ENCODE peak calls at places on chromosome 5, in four cellular contexts. U is WTC11, T is gastrocnemius medialis, Q is neural crest cell. S is an unnamed sample.

GRCh38 chr5:95731571-95732554 is 727 bp downstream of the RHOBTB3 start:
- DNase-seq in U (peak), T (peak), Q (peak), S (peak)

GRCh38 chr5:103667068-103667467 is 104.5 kb upstream of the NUDT12 start:
- DNase-seq in U (no peak), T (no peak), Q (no peak), S (no peak)

GRCh38 chr5:61167382-61167781 is 5.1 kb upstream of the SMIM15 start:
- DNase-seq in U (no peak), T (no peak), Q (no peak), S (peak)

GRCh38 chr5:136080483-136081180 is 51.8 kb downstream of the TGFBI start:
- DNase-seq in U (peak), T (peak), Q (no peak), S (peak)

GRCh38 chr5:171207256-171207866 is 101.7 kb upstream of the TLX3 start:
- DNase-seq in U (no peak), T (no peak), Q (peak), S (no peak)

GRCh38 chr5:98769006-98769255 is 4.5 kb upstream of the RGMB start:
- DNase-seq in U (peak), T (peak), Q (peak), S (peak)

GRCh38 chr5:140567871-140568270 is 3.2 kb downstream of the SLC35A4 start:
- DNase-seq in U (no peak), T (no peak), Q (no peak), S (no peak)

GRCh38 chr5:174935854-174936474 is 211.6 kb downstream of the MSX2 start:
- DNase-seq in U (peak), T (peak), Q (peak), S (peak)

GRCh38 chr5:83472508-83473343 is 1.2 kb downstream of the VCAN start:
- DNase-seq in U (peak), T (peak), Q (peak), S (peak)

GRCh38 chr5:38151878-38152277 is 106.5 kb upstream of the EGFLAM start:
- DNase-seq in U (no peak), T (no peak), Q (no peak), S (no peak)

GRCh38 chr5:169142264-169142970 is 158.5 kb downstream of the SLIT3 start:
- DNase-seq in U (no peak), T (peak), Q (no peak), S (peak)
- TF ChIP-seq CTCF in U (no peak), T (no peak), Q (no peak), S (no peak)

GRCh38 chr5:56705217-56705616 is 110.1 kb upstream of the MAP3K1 start:
- DNase-seq in U (no peak), T (no peak), Q (no peak), S (no peak)
- TF ChIP-seq CTCF in U (no peak), T (no peak), Q (no peak), S (no peak)

GRCh38 chr5:173789031-173789920 is 98.9 kb upstream of the CPEB4 start:
- DNase-seq in U (no peak), T (no peak), Q (no peak), S (no peak)

GRCh38 chr5:173785866-173786265 is 102.3 kb upstream of the CPEB4 start:
- DNase-seq in U (no peak), T (no peak), Q (no peak), S (no peak)

GRCh38 chr5:173790177-173790719 is 97.9 kb upstream of the CPEB4 start:
- DNase-seq in U (no peak), T (no peak), Q (no peak), S (peak)

GRCh38 chr5:173785421-173785820 is 102.7 kb upstream of the CPEB4 start:
- DNase-seq in U (no peak), T (no peak), Q (no peak), S (no peak)

GRCh38 chr5:173786296-173787187 is 101.6 kb upstream of the CPEB4 start:
- DNase-seq in U (no peak), T (no peak), Q (no peak), S (no peak)
- TF ChIP-seq CTCF in U (no peak), T (no peak), Q (no peak), S (no peak)

GRCh38 chr5:120567921-120568320 is 103.8 kb downstream of the PRR16 start:
- DNase-seq in U (no peak), T (no peak), Q (no peak), S (no peak)
- TF ChIP-seq CTCF in U (no peak), T (no peak), Q (no peak), S (no peak)

DNA sequence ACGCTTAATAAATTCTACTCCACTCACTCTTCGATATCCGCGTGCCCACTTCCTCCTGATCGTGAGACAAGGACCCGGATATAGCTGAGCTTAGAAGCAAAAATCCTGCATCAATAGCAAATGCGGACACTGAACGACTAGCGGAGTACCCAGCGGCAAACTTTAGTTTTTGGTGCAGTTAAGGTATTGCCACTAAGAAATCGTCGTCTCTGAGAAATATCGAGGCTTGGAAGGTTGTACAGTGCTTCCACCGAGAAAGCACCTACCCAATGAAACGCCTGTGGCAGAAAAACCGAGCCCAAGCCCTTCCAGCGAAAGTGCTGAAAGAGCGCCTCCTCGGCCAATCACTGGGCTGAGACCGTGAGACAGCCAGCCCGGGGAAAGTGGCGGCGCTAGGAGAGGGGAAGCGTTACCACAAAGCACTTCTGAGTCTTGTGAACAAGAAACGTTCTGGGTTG is 32.2 kb downstream of the ANXA2R start:
- DNase-seq in U (peak), T (no peak), Q (peak), S (peak)
- TF ChIP-seq CTCF in U (no peak), T (no peak), Q (no peak), S (no peak)

DNA sequence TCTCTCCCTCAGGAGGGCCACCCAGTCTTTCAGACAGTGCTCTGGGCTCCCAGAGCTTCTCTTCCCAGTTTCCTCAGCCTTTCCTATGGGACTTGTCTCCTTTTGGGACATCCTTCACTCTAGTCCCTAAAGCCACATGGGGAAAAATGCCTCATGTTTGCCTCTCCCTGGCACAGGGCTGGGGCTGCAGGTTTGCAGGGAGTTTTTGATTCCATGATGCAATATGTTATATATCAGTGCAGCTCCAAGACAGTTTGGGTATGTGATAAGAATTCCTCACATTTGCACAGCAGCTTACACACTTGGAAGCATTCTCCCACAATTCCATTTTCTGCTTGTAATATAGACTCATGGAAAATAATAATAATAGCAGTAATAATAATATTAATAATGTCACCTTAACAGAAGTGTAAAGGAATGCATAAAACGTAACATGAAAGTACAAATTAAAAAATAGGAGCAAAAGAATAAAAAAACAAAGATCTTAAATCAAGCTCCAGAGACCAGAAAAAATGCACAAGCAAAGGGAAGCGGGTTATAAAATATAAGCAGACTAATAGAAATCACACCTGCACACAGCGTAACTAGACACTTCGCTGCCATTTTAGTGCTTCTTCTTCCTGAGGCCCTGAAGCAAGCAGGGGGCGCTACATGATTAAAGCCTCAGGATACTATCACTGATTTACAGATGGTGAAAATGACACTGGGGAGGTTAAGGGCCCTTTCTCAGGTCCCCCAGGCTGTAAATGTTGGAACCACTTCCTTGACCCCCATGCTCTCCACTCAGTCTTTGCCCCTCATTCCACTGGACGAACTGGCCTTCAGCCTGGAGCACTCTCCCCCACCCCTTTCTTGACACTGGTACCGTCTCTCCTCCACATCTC is 70.0 kb upstream of the IL17B start:
- DNase-seq in U (peak), T (no peak), Q (no peak), S (peak)
- TF ChIP-seq CTCF in U (no peak), T (no peak), Q (peak), S (peak)

DNA sequence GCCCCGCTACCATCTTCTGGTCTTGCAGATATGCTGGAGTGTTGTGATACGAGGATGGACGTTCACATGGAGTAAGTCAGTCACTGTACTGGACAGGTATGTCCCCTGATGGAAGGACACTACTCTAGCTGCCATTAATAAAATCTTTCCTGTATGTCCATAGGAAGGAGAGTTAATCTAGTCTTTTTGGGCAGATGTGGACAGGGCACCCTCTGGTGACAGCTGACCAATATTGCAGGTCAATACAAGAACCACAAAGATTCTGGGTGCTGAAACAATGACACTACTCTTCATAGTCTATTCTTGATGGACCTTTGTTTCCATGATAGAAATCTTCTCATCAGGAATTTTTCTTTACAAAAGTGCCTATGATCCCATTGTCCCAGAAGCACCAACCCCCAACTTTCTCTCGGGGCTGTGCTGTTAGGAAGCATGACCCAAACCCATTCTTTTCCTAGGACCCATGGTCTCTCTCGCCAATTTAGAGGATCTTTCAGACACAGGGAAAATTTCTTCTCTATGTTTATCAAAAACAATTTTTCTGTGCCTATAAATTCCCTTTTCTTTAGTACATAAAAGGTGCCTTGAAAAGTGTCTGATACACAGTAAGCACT is 376.9 kb downstream of the DTWD2 start:
- DNase-seq in U (peak), T (no peak), Q (no peak), S (peak)
- TF ChIP-seq CTCF in U (peak), T (no peak), Q (peak), S (no peak)

S was measured in transverse colon.